ENCODE peak calls at places on chromosomes 3 and 15, in six cellular contexts. W is HepG2, Z is K562, H is SK-N-SH, J is H1, F is GM12878. U is an unnamed sample.

GRCh38 chr3:36679384-36680200 is 84.8 kb downstream of the DCLK3 start:
- DNase-seq in Z (no peak), W (no peak), H (no peak), F (no peak), J (no peak), U (no peak)

GRCh38 chr3:133890972-133891644 is 4.6 kb downstream of the RAB6B start:
- DNase-seq in W (no peak), H (no peak), F (no peak), J (no peak), Z (no peak), U (no peak)

GRCh38 chr3:49998326-49998725 is 58.4 kb downstream of the RBM6 start:
- DNase-seq in J (no peak), F (no peak), H (no peak), Z (no peak), W (no peak), U (no peak)

GRCh38 chr3:194344012-194344411 is 7.1 kb downstream of the CPN2 start:
- DNase-seq in W (peak), H (peak), F (no peak), J (peak), Z (peak), U (peak)

GRCh38 chr3:187641319-187641976 is 28.7 kb downstream of the SST start:
- DNase-seq in Z (no peak), W (no peak), F (no peak), J (no peak), H (no peak), U (no peak)

GRCh38 chr15:74511583-74511982 is 29.4 kb upstream of the ARID3B start:
- DNase-seq in J (no peak), F (no peak), Z (no peak), H (no peak), W (no peak), U (no peak)

GRCh38 chr3:45545476-45545875 is 49.1 kb upstream of the LIMD1 start:
- DNase-seq in J (no peak), Z (peak), F (no peak), H (no peak), W (peak), U (no peak)

GRCh38 chr3:58640700-58641372 is 25.7 kb downstream of the FAM3D start:
- DNase-seq in F (no peak), J (peak), W (peak), Z (peak), H (peak), U (peak)

GRCh38 chr3:184496933-184497332 is 64.7 kb upstream of the EPHB3 start:
- DNase-seq in W (no peak), H (no peak), Z (no peak), F (no peak), J (no peak), U (no peak)

GRCh38 chr15:63107895-63108546 is 13.6 kb upstream of the LACTB start:
- DNase-seq in Z (no peak), H (no peak), W (peak), F (no peak), J (no peak), U (no peak)

GRCh38 chr3:42839616-42840015 is 30.4 kb downstream of the ACKR2 start:
- DNase-seq in J (no peak), H (peak), Z (peak), W (peak), F (peak), U (peak)

GRCh38 chr3:189292667-189293478 is 121.1 kb downstream of the TPRG1 start:
- DNase-seq in F (no peak), J (no peak), H (no peak), Z (no peak), W (no peak), U (no peak)

GRCh38 chr3:153180860-153181372 is 18.9 kb downstream of the RAP2B start:
- DNase-seq in W (no peak), J (no peak), F (no peak), Z (no peak), H (no peak), U (no peak)

GRCh38 chr3:120623719-120624093 is 27.6 kb downstream of the NDUFB4 start:
- DNase-seq in J (no peak), Z (no peak), F (no peak), W (no peak), H (no peak), U (no peak)

GRCh38 chr3:126846316-126846715 is 136.6 kb upstream of the PLXNA1 start:
- DNase-seq in H (no peak), W (no peak), Z (no peak), J (no peak), F (no peak), U (no peak)

GRCh38 chr15:86082619-86083377 is 3.1 kb downstream of the AGBL1 start:
- DNase-seq in J (no peak), Z (no peak), W (no peak), F (no peak), H (peak), U (no peak)
- TF ChIP-seq TAF1 in J (no peak), Z (no peak), W (no peak), F (no peak), H (no peak), U (no peak)

GRCh38 chr3:197830967-197831313 is 39.9 kb downstream of the LRCH3 start:
- DNase-seq in W (no peak), Z (no peak), H (no peak), J (no peak), F (no peak), U (no peak)
- TF ChIP-seq TAF1 in W (no peak), Z (no peak), H (no peak), J (no peak), F (no peak), U (no peak)

GRCh38 chr15:67700023-67700422 is 125.3 kb upstream of the SKOR1 start:
- DNase-seq in Z (no peak), J (no peak), H (no peak), F (no peak), W (no peak), U (no peak)
- TF ChIP-seq TAF1 in Z (no peak), J (no peak), H (no peak), F (no peak), W (no peak), U (no peak)

GRCh38 chr3:48945856-48946549 is 27.4 kb downstream of the ARIH2 start:
- DNase-seq in J (no peak), Z (no peak), H (no peak), F (no peak), W (no peak), U (no peak)
- TF ChIP-seq TAF1 in J (no peak), Z (no peak), H (no peak), F (no peak), W (no peak), U (no peak)

GRCh38 chr3:172446198-172446597 is 2.1 kb downstream of the GHSR start:
- DNase-seq in H (no peak), W (no peak), F (no peak), J (no peak), Z (no peak), U (no peak)
- TF ChIP-seq TAF1 in H (no peak), W (no peak), F (no peak), J (no peak), Z (no peak), U (no peak)

GRCh38 chr3:20043398-20043797 is 3.2 kb downstream of the KAT2B start:
- DNase-seq in Z (no peak), F (no peak), W (no peak), J (no peak), H (no peak), U (no peak)
- TF ChIP-seq TAF1 in Z (no peak), F (no peak), W (no peak), J (no peak), H (no peak), U (no peak)